ENCODE peak calls at places on chromosomes 16 and 17, in seven cellular contexts. A is right atrium auricular region, C is heart right ventricle, H is lower lobe of right lung, P is ascending aorta, V is cardiac muscle cell, D is AG04450. R is an unnamed sample.
A peak's percentile ranks its signal among the peaks of the same experiment; 100 is the strongest.

GRCh38 chr17:488993-489757 is 136.6 kb upstream of the RPH3AL start:
- DNase-seq in H (peak; percentile 55), V (peak; percentile 22), P (no peak), D (no peak), C (no peak), A (no peak), R (no peak)

GRCh38 chr17:63240106-63240505 is 206.0 kb downstream of the CYB561 start:
- DNase-seq in D (no peak), V (no peak), H (no peak), P (no peak), C (no peak), A (no peak), R (no peak)

GRCh38 chr16:10349851-10350250 is 36.0 kb upstream of the ATF7IP2 start:
- DNase-seq in V (no peak), D (no peak), H (no peak), A (no peak), P (no peak), C (no peak), R (no peak)

GRCh38 chr17:73798111-73798748 is 154.0 kb upstream of the SDK2 start:
- DNase-seq in H (no peak), D (peak; percentile 6), P (no peak), V (no peak), A (no peak), C (no peak), R (no peak)

GRCh38 chr17:77322284-77322533 is 181.4 kb downstream of the SEC14L1 start:
- DNase-seq in V (no peak), D (no peak), P (no peak), H (no peak), C (no peak), A (no peak), R (no peak)

GRCh38 chr17:63039342-63039741 is 73.3 kb downstream of the TANC2 start:
- DNase-seq in A (no peak), P (no peak), D (no peak), V (no peak), H (no peak), C (no peak), R (no peak)

GRCh38 chr16:67294927-67295326 is 15.6 kb downstream of the PLEKHG4 start:
- DNase-seq in V (no peak), P (no peak), H (no peak), D (no peak), A (no peak), C (no peak), R (no peak)

GRCh38 chr17:56319531-56319930 is 166.3 kb downstream of the ANKFN1 start:
- DNase-seq in C (no peak), H (no peak), D (peak; percentile 29), P (no peak), A (no peak), V (peak; percentile 65), R (no peak)

GRCh38 chr17:33267279-33267790 is 25.8 kb downstream of the ASIC2 start:
- DNase-seq in P (no peak), D (peak; percentile 57), A (no peak), C (no peak), H (no peak), V (no peak), R (no peak)

GRCh38 chr17:74282587-74283370 is 8.7 kb downstream of the DNAI2 start:
- DNase-seq in P (no peak), D (no peak), V (no peak), A (no peak), H (no peak), C (no peak), R (no peak)

GRCh38 chr17:13601317-13601775 is 383 bp downstream of the HS3ST3A1 start:
- DNase-seq in A (no peak), V (peak; percentile 49), H (no peak), P (no peak), C (peak; percentile 16), D (no peak), R (no peak)

GRCh38 chr17:14197582-14197981 is 39.1 kb downstream of the CDRT15 start:
- DNase-seq in P (no peak), D (no peak), A (no peak), V (no peak), H (no peak), C (no peak), R (no peak)

GRCh38 chr17:30600830-30601494 is 123.8 kb downstream of the GOSR1 start:
- DNase-seq in A (no peak), V (peak; percentile 28), H (no peak), D (no peak), P (no peak), C (no peak), R (peak; percentile 76)

GRCh38 chr17:66555605-66556004 is 253.2 kb downstream of the PRKCA start:
- DNase-seq in C (no peak), A (no peak), P (no peak), H (no peak), D (no peak), V (no peak), R (no peak)

GRCh38 chr17:83109793-83110645 is 30.6 kb downstream of the METRNL start:
- DNase-seq in V (peak; percentile 73), A (peak; percentile 98), D (peak; percentile 88), C (peak; percentile 82), H (peak; percentile 94), P (peak; percentile 74), R (peak; percentile 98)

GRCh38 chr16:52537463-52537862 is 9.5 kb downstream of the TOX3 start:
- DNase-seq in C (no peak), A (no peak), H (no peak), D (no peak), V (no peak), P (no peak), R (no peak)

GRCh38 chr17:50642722-50643656 is 8.3 kb downstream of the ABCC3 start:
- DNase-seq in C (no peak), V (no peak), P (no peak), D (no peak), H (no peak), A (no peak), R (no peak)
- H3K4me3 ChIP-seq in C (no peak overlapping the region), V (no peak overlapping the region), P (no peak overlapping the region), D (no peak overlapping the region), H (no peak overlapping the region), A (no peak overlapping the region), R (no peak overlapping the region)

DNA sequence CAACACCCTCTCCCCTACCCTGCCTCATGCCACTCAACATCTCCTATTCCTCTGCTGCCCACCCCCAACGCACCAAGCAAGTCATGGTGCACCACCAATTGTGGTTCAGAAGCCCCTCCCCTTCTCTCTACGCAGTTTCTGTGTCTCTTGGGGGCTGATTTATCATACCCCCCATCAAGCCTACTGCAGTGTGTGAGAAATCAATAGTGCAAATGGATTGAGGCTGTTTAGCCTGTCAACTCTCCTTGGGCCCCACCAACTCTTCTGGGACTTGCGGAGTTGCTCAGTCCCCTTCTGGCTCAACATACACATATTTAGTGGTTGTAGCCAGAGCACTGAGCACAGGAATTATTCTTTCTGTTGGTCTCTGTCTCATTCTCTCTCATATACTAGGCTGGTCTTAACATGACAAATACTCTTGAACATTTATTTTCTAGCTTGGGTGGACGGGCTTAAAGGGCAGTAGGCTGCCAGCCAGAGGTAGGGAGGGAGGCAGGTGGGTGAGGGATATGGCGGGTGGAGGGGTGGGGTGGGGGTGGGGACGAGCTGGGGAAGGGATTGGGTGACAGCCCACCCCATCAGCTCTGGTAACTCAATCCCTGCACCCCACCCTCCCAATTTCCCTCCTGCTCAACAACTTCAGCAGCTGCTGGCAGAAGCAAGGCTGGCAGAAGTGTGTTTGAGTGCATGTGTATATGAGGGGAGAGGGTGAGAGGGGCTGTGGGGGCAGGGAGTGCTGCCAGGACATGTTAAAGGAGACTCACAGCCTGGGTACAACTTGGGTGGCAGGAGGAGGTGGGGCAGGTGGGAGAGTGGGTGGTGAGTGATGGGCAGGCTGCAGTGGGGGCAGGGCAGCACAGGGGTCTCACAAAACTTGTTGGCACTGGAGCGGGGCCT is 4.9 kb downstream of the RARA start:
- DNase-seq in A (no peak), H (no peak), C (no peak), V (no peak), D (no peak), P (no peak), R (no peak)
- H3K27ac ChIP-seq in A (peak overlapping the region; percentile 98), H (peak overlapping the region; percentile 46), C (peak overlapping the region; percentile 85), V (peak overlapping the region; percentile 79), D (peak overlapping the region; percentile 21), P (peak overlapping the region; percentile 82), R (peak overlapping the region; percentile 81)

DNA sequence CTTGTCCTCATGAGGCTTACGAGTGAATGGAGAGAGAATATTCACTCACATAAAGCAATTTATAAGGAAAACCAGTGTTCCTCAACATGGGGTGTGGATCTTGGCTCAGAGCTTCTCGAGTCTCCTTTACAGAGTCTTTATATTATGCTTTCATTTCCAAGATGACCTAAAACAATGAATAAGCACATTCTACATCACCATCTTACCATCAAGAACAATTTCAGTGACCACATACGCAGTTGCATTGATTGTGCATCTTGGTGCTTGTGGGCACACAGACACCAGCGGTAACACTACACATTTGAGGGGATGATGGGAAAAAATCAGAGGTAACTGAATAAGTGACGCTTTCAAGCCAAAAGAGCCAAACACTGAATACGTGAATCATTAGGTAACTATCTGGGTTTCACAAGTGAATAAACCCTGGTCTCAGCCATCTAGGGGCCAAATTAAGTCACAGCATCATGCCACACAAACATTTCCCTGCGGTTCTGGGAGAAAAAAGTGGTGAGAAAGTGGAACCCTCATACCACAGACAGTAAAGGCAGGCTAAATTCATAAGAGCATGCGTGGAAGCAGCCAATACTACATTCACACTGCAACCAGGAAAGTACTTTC is 9.4 kb downstream of the CWC25 start:
- DNase-seq in V (no peak), P (no peak), H (no peak), D (no peak), C (no peak), A (no peak), R (no peak)
- TF ChIP-seq CTCF in V (peak; percentile 41), P (no peak), H (no peak), D (peak; percentile 36), C (no peak), A (no peak), R (no peak)

GRCh38 chr17:43360376-43360738 is 38.4 kb upstream of the ARL4D start:
- DNase-seq in P (no peak), C (no peak), A (peak; percentile 82), H (no peak), D (no peak), V (no peak), R (peak; percentile 85)

GRCh38 chr17:43356450-43356849 is 42.3 kb upstream of the ARL4D start:
- DNase-seq in V (no peak), P (no peak), C (no peak), H (no peak), D (no peak), A (no peak), R (no peak)

GRCh38 chr17:43360739-43361498 is 37.9 kb upstream of the ARL4D start:
- DNase-seq in C (peak; percentile 80), A (peak; percentile 97), D (peak; percentile 98), V (peak; percentile 98), P (peak; percentile 68), H (peak; percentile 95), R (peak; percentile 97)

GRCh38 chr17:43356999-43357398 is 41.8 kb upstream of the ARL4D start:
- DNase-seq in V (no peak), A (no peak), C (no peak), D (peak; percentile 76), H (no peak), P (no peak), R (no peak)

DNA sequence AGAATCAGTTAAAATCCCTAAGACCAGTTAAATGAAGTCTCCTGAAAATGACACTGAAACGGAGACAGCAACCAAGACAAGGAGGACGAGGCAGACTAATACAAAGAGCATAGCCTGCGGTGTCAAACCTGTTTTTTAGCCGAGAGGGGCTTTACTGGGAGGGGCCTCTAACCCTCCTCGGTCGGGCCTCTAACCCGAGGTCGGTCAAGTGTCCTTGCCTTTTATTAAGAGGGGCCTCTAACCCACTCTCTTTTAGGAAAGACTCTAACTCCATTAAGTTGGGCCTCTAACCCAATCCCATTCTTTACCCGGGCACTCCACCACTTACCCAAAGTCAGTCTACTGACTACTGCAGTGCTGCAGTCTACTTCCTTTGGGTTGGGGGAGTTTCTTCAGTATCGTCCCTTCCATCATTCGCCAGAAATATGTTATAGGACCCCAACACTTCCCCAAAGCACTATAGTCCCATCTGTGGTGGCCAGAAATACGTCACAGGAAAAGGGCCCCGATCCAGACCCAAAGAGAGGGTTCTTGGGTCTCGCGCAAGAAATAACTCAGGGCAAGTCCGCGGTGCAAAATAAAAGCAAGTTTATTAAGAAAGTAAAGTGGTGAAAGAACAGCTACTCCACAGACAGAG is 39.2 kb upstream of the ARL4D start:
- DNase-seq in C (no peak), V (no peak), A (no peak), D (no peak), H (no peak), P (no peak), R (no peak)
- H3K4me3 ChIP-seq in C (peak overlapping the region; percentile 60), V (no peak overlapping the region), A (peak overlapping the region; percentile 55), D (peak overlapping the region; percentile 58), H (peak overlapping the region; percentile 61), P (peak overlapping the region; percentile 63), R (peak overlapping the region; percentile 79)

R was measured in coronary artery.